ENCODE peak calls at places on chromosomes 11 and 22, in five cellular contexts. G is PC-3, B is GM23248, P is neuronal stem cell, M is DND-41. Z is an unnamed sample. For H3K27me3, the result is how much of the 10 kb centered on the place peaks cover.

GRCh38 chr11:103228807-103229206 is 119.6 kb downstream of the DYNC2H1 start:
- DNase-seq in G (no peak), B (peak), P (no peak), M (peak), Z (no peak)

GRCh38 chr11:77223797-77224196 is 77.7 kb downstream of the GDPD4 start:
- DNase-seq in G (no peak), B (no peak), P (no peak), M (no peak), Z (no peak)

GRCh38 chr22:40055143-40055926 is 60.6 kb downstream of the FAM83F start:
- DNase-seq in G (no peak), B (no peak), P (no peak), M (no peak), Z (no peak)

GRCh38 chr11:7965386-7965785 is at the start of gene NLRP10:
- DNase-seq in G (peak), B (peak), P (no peak), M (no peak), Z (peak)

GRCh38 chr11:57308426-57309060 is 16.2 kb downstream of the TNKS1BP1 start:
- DNase-seq in G (no peak), B (no peak), P (no peak), M (no peak), Z (no peak)

GRCh38 chr11:101034076-101034475 is 95.5 kb downstream of the PGR start:
- DNase-seq in G (no peak), B (no peak), P (no peak), M (no peak), Z (no peak)

GRCh38 chr11:73157141-73158010 is 15.3 kb upstream of the FCHSD2 start:
- DNase-seq in G (no peak), B (peak), P (no peak), M (no peak), Z (peak)

GRCh38 chr11:65492637-65493366 is 6.0 kb upstream of the MALAT1 start:
- DNase-seq in G (no peak), B (peak), P (no peak), M (no peak), Z (peak)

GRCh38 chr11:109940816-109941215 is 152.4 kb upstream of the ZC3H12C start:
- DNase-seq in G (peak), B (peak), P (no peak), M (no peak), Z (no peak)

GRCh38 chr22:49646876-49647275 is 180.8 kb downstream of the BRD1 start:
- DNase-seq in G (no peak), B (no peak), P (no peak), M (no peak), Z (no peak)

GRCh38 chr22:27308513-27308912 is 493.0 kb downstream of the MN1 start:
- DNase-seq in G (no peak), B (no peak), P (no peak), M (no peak), Z (no peak)

GRCh38 chr11:119779195-119780071 is 50.4 kb upstream of the NECTIN1 start:
- DNase-seq in G (no peak), B (no peak), P (no peak), M (no peak), Z (no peak)

GRCh38 chr11:94835571-94835970 is 67.4 kb downstream of the AMOTL1 start:
- DNase-seq in G (peak), B (peak), P (no peak), M (no peak), Z (peak)

GRCh38 chr11:78961938-78962701 is 387.5 kb upstream of the NARS2 start:
- DNase-seq in G (peak), B (peak), P (peak), M (no peak), Z (no peak)

GRCh38 chr11:86876716-86877234 is 76.4 kb downstream of the PRSS23 start:
- DNase-seq in G (no peak), B (no peak), P (no peak), M (no peak), Z (no peak)

GRCh38 chr11:131033151-131033651 is 116.9 kb upstream of the SNX19 start:
- DNase-seq in G (peak), B (peak), P (no peak), M (no peak), Z (peak)

GRCh38 chr11:132831272-132831671 is 701.0 kb downstream of the OPCML start:
- DNase-seq in G (no peak), B (no peak), P (no peak), M (no peak), Z (no peak)

GRCh38 chr22:28773461-28773867 is 969 bp downstream of the CCDC117 start:
- DNase-seq in G (no peak), B (peak), P (no peak), M (no peak), Z (no peak)

GRCh38 chr11:69618237-69618636 is 22.7 kb upstream of the CCND1 start:
- DNase-seq in G (no peak), B (no peak), P (no peak), M (no peak), Z (no peak)

GRCh38 chr11:134266841-134267251 is 9.3 kb upstream of the GLB1L3 start:
- DNase-seq in G (peak), B (peak), P (no peak), M (no peak), Z (peak)

GRCh38 chr22:44577391-44578114 is 79.5 kb upstream of the RTL6 start:
- DNase-seq in G (no peak), B (no peak), P (no peak), M (no peak), Z (no peak)

GRCh38 chr11:69599502-69599901 is 41.5 kb upstream of the CCND1 start:
- DNase-seq in G (no peak), B (peak), P (no peak), M (no peak), Z (no peak)

GRCh38 chr22:45879552-45879949 is 97.4 kb downstream of the WNT7B start:
- DNase-seq in G (no peak), B (no peak), P (no peak), M (no peak), Z (no peak)

GRCh38 chr22:19118601-19118880 is 3.7 kb downstream of the DGCR2 start:
- DNase-seq in G (no peak), B (no peak), P (no peak), M (no peak), Z (no peak)

GRCh38 chr11:112165049-112165448 is 1.2 kb upstream of the IL18 start:
- DNase-seq in G (no peak), B (no peak), P (no peak), M (no peak), Z (no peak)

GRCh38 chr11:20661850-20662249 is 7.5 kb upstream of the NELL1 start:
- DNase-seq in G (no peak), B (no peak), P (no peak), M (no peak), Z (no peak)

GRCh38 chr22:44363214-44363979 is 50.6 kb upstream of the SHISAL1 start:
- DNase-seq in G (peak), B (peak), P (no peak), M (no peak), Z (peak)

GRCh38 chr22:35306350-35306967 is 6.8 kb downstream of the TOM1 start:
- DNase-seq in G (no peak), B (peak), P (peak), M (no peak), Z (no peak)

GRCh38 chr11:60087239-60087638 is 1.2 kb upstream of the MS4A2 start:
- DNase-seq in G (no peak), B (no peak), P (no peak), M (no peak), Z (no peak)

GRCh38 chr11:57085604-57086003 is 96.1 kb upstream of the LRRC55 start:
- DNase-seq in G (peak), B (peak), P (no peak), M (no peak), Z (peak)

GRCh38 chr11:6474423-6474792 is 667 bp upstream of the TRIM3 start:
- DNase-seq in G (no peak), B (no peak), P (no peak), M (no peak), Z (no peak)

GRCh38 chr11:12784445-12784844 is 110.2 kb downstream of the TEAD1 start:
- DNase-seq in G (no peak), B (peak), P (no peak), M (no peak), Z (no peak)

GRCh38 chr22:40620464-40621046 is 16.0 kb downstream of the MRTFA start:
- DNase-seq in G (peak), B (peak), P (no peak), M (no peak), Z (no peak)

GRCh38 chr22:33917744-33918406 is 2.4 kb downstream of the LARGE1 start:
- DNase-seq in G (no peak), B (peak), P (no peak), M (no peak), Z (peak)
- H3K9ac ChIP-seq in G (no peak), B (no peak), P (no peak), M (no peak), Z (no peak)

GRCh38 chr22:22060200-22061084 is 77.9 kb upstream of the TOP3B start:
- DNase-seq in G (peak), B (peak), P (peak), M (peak), Z (peak)
- H3K27me3 ChIP-seq in G (under half), B (under half), P (under half), M (under half), Z (under half)

DNA sequence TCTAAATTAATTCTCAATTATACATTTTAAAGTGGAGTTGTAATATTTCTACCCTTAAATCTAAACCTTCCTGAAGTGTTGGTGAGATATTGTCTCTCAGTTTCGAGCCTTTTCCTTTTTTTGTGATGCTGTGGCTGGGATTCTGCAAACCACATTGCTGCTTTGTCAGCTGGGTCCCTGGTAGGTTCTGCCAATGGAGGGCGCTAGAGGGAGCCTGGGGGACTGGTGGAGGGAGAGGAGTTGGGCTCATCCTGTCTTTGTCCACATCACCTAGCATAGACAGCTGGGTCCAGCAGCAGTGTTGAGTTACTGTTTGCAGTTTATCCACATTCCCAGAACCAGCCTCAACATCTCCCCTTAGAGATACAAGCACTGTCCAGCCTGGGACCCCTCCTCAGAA is 41.0 kb downstream of the TRAF6 start:
- DNase-seq in G (no peak), B (peak), P (no peak), M (peak), Z (peak)
- H3K9ac ChIP-seq in G (no peak), B (no peak), P (no peak), M (no peak), Z (no peak)

GRCh38 chr22:36617694-36618522 is 85.6 kb downstream of the CACNG2 start:
- DNase-seq in G (no peak), B (no peak), P (no peak), M (no peak), Z (no peak)
- H3K27me3 ChIP-seq in G (under half), B (half or more), P (under half), M (under half), Z (half or more)

GRCh38 chr11:2533642-2534115 is 88.9 kb downstream of the KCNQ1 start:
- DNase-seq in G (peak), B (peak), P (peak), M (peak), Z (peak)

GRCh38 chr11:2536440-2536989 is 91.7 kb downstream of the KCNQ1 start:
- DNase-seq in G (no peak), B (no peak), P (no peak), M (no peak), Z (no peak)

GRCh38 chr11:2535673-2536439 is 91.0 kb downstream of the KCNQ1 start:
- DNase-seq in G (no peak), B (no peak), P (no peak), M (no peak), Z (no peak)

GRCh38 chr11:2534131-2534956 is 89.5 kb downstream of the KCNQ1 start:
- DNase-seq in G (peak), B (peak), P (no peak), M (no peak), Z (no peak)

GRCh38 chr11:2534957-2535672 is 90.3 kb downstream of the KCNQ1 start:
- DNase-seq in G (no peak), B (no peak), P (no peak), M (no peak), Z (no peak)
- H3K9ac ChIP-seq in G (no peak), B (no peak), P (peak), M (no peak), Z (no peak)